ENCODE peak calls at places on chromosome 22, in ten cellular contexts. One of them, this sample, is unnamed.

GRCh38 chr22:37508431-37508963 is 10.7 kb downstream of the CARD10 start:
- ATAC-seq in HCT116: no peak
- ATAC-seq in left lung: peak; percentile 43
- ATAC-seq in K562: peak; percentile 22
- ATAC-seq in HepG2: no peak
- ATAC-seq in aorta: peak; percentile 35
- ATAC-seq in thoracic aorta: no peak
- ATAC-seq in lower lobe of right lung: peak; percentile 6
- ATAC-seq in heart right ventricle: peak; percentile 71
- ATAC-seq in upper lobe of left lung: peak; percentile 19
- ATAC-seq in this sample: peak; percentile 34

GRCh38 chr22:42805016-42805997 is 51.8 kb downstream of the ARFGAP3 start:
- ATAC-seq in HepG2: peak; percentile 78
- ATAC-seq in aorta: peak; percentile 61
- ATAC-seq in K562: no peak
- ATAC-seq in heart right ventricle: peak; percentile 55
- ATAC-seq in HCT116: peak; percentile 36
- ATAC-seq in upper lobe of left lung: peak; percentile 73
- ATAC-seq in thoracic aorta: peak; percentile 50
- ATAC-seq in left lung: peak; percentile 74
- ATAC-seq in lower lobe of right lung: peak; percentile 74
- ATAC-seq in this sample: peak; percentile 64

GRCh38 chr22:24994070-24994763 is 41.7 kb downstream of the KIAA1671 start:
- ATAC-seq in lower lobe of right lung: no peak
- ATAC-seq in aorta: no peak
- ATAC-seq in upper lobe of left lung: no peak
- ATAC-seq in K562: no peak
- ATAC-seq in heart right ventricle: no peak
- ATAC-seq in HepG2: no peak
- ATAC-seq in HCT116: peak; percentile 74
- ATAC-seq in thoracic aorta: no peak
- ATAC-seq in left lung: peak; percentile 59
- ATAC-seq in this sample: no peak

GRCh38 chr22:37467556-37467955 is 18.6 kb downstream of the MFNG start:
- ATAC-seq in heart right ventricle: no peak
- ATAC-seq in K562: no peak
- ATAC-seq in lower lobe of right lung: no peak
- ATAC-seq in aorta: no peak
- ATAC-seq in HCT116: no peak
- ATAC-seq in thoracic aorta: no peak
- ATAC-seq in left lung: no peak
- ATAC-seq in HepG2: no peak
- ATAC-seq in upper lobe of left lung: no peak
- ATAC-seq in this sample: no peak

GRCh38 chr22:44068422-44069191 is 44.5 kb downstream of the PARVB start:
- ATAC-seq in aorta: peak; percentile 42
- ATAC-seq in K562: no peak
- ATAC-seq in heart right ventricle: peak; percentile 70
- ATAC-seq in HepG2: no peak
- ATAC-seq in upper lobe of left lung: peak; percentile 50
- ATAC-seq in thoracic aorta: no peak
- ATAC-seq in HCT116: no peak
- ATAC-seq in left lung: peak; percentile 68
- ATAC-seq in lower lobe of right lung: peak; percentile 72
- ATAC-seq in this sample: peak; percentile 47

GRCh38 chr22:19772673-19773469 is 12.3 kb downstream of the TBX1 start:
- ATAC-seq in aorta: no peak
- ATAC-seq in upper lobe of left lung: no peak
- ATAC-seq in HepG2: peak; percentile 48
- ATAC-seq in heart right ventricle: peak; percentile 38
- ATAC-seq in left lung: no peak
- ATAC-seq in HCT116: no peak
- ATAC-seq in K562: peak; percentile 54
- ATAC-seq in thoracic aorta: no peak
- ATAC-seq in lower lobe of right lung: no peak
- ATAC-seq in this sample: no peak

GRCh38 chr22:39940757-39941305 is 19.4 kb upstream of the TMA7B start:
- ATAC-seq in lower lobe of right lung: no peak
- ATAC-seq in HCT116: no peak
- ATAC-seq in K562: peak; percentile 23
- ATAC-seq in thoracic aorta: no peak
- ATAC-seq in left lung: no peak
- ATAC-seq in upper lobe of left lung: no peak
- ATAC-seq in heart right ventricle: no peak
- ATAC-seq in aorta: no peak
- ATAC-seq in HepG2: no peak
- ATAC-seq in this sample: no peak

GRCh38 chr22:35526333-35526979 is 14.2 kb upstream of the RASD2 start:
- ATAC-seq in aorta: no peak
- ATAC-seq in lower lobe of right lung: no peak
- ATAC-seq in upper lobe of left lung: no peak
- ATAC-seq in HCT116: no peak
- ATAC-seq in K562: no peak
- ATAC-seq in left lung: no peak
- ATAC-seq in heart right ventricle: peak; percentile 8
- ATAC-seq in thoracic aorta: no peak
- ATAC-seq in HepG2: no peak
- ATAC-seq in this sample: no peak

GRCh38 chr22:27639180-27640086 is 162.1 kb downstream of the MN1 start:
- ATAC-seq in thoracic aorta: no peak
- ATAC-seq in left lung: no peak
- ATAC-seq in aorta: no peak
- ATAC-seq in K562: no peak
- ATAC-seq in HCT116: no peak
- ATAC-seq in lower lobe of right lung: no peak
- ATAC-seq in heart right ventricle: peak; percentile 31
- ATAC-seq in upper lobe of left lung: no peak
- ATAC-seq in HepG2: no peak
- ATAC-seq in this sample: no peak

GRCh38 chr22:36191106-36191836 is 10.3 kb downstream of the APOL4 start:
- ATAC-seq in thoracic aorta: peak; percentile 38
- ATAC-seq in upper lobe of left lung: no peak
- ATAC-seq in HCT116: no peak
- ATAC-seq in HepG2: no peak
- ATAC-seq in aorta: peak; percentile 75
- ATAC-seq in heart right ventricle: peak; percentile 88
- ATAC-seq in left lung: peak; percentile 44
- ATAC-seq in lower lobe of right lung: peak; percentile 59
- ATAC-seq in K562: no peak
- ATAC-seq in this sample: peak; percentile 88

GRCh38 chr22:27460596-27461347 is 340.8 kb downstream of the MN1 start:
- ATAC-seq in HepG2: no peak
- ATAC-seq in aorta: peak; percentile 70
- ATAC-seq in K562: no peak
- ATAC-seq in lower lobe of right lung: no peak
- ATAC-seq in thoracic aorta: peak; percentile 27
- ATAC-seq in heart right ventricle: peak; percentile 45
- ATAC-seq in left lung: no peak
- ATAC-seq in upper lobe of left lung: no peak
- ATAC-seq in HCT116: no peak
- ATAC-seq in this sample: peak; percentile 67

GRCh38 chr22:33063611-33064010 is 5.4 kb upstream of the SYN3 start:
- ATAC-seq in upper lobe of left lung: no peak
- ATAC-seq in heart right ventricle: no peak
- ATAC-seq in left lung: no peak
- ATAC-seq in aorta: no peak
- ATAC-seq in HCT116: no peak
- ATAC-seq in lower lobe of right lung: no peak
- ATAC-seq in K562: no peak
- ATAC-seq in thoracic aorta: no peak
- ATAC-seq in HepG2: no peak
- ATAC-seq in this sample: no peak

GRCh38 chr22:32281092-32281491 is 25.9 kb upstream of the SLC5A4 start:
- ATAC-seq in left lung: no peak
- ATAC-seq in aorta: no peak
- ATAC-seq in K562: no peak
- ATAC-seq in thoracic aorta: no peak
- ATAC-seq in upper lobe of left lung: no peak
- ATAC-seq in HepG2: no peak
- ATAC-seq in HCT116: peak; percentile 72
- ATAC-seq in lower lobe of right lung: no peak
- ATAC-seq in heart right ventricle: no peak
- ATAC-seq in this sample: no peak

GRCh38 chr22:26632422-26633155 is 10.8 kb downstream of the CRYBA4 start:
- ATAC-seq in left lung: peak; percentile 21
- ATAC-seq in lower lobe of right lung: peak; percentile 65
- ATAC-seq in K562: peak; percentile 88
- ATAC-seq in HCT116: no peak
- ATAC-seq in heart right ventricle: peak; percentile 95
- ATAC-seq in HepG2: no peak
- ATAC-seq in thoracic aorta: no peak
- ATAC-seq in aorta: no peak
- ATAC-seq in upper lobe of left lung: no peak
- ATAC-seq in this sample: peak; percentile 51

GRCh38 chr22:48404004-48404403 is 1423.7 kb downstream of the BRD1 start:
- ATAC-seq in left lung: no peak
- ATAC-seq in thoracic aorta: no peak
- ATAC-seq in upper lobe of left lung: peak; percentile 34
- ATAC-seq in K562: no peak
- ATAC-seq in lower lobe of right lung: no peak
- ATAC-seq in aorta: no peak
- ATAC-seq in HepG2: no peak
- ATAC-seq in heart right ventricle: no peak
- ATAC-seq in HCT116: no peak
- ATAC-seq in this sample: no peak
- H3K9me3 ChIP-seq in left lung: peaks cover 5% of the 10 kb centered on the region
- H3K9me3 ChIP-seq in thoracic aorta: no peaks in the 10 kb centered on the region
- H3K9me3 ChIP-seq in upper lobe of left lung: no peaks in the 10 kb centered on the region
- H3K9me3 ChIP-seq in K562: no peaks in the 10 kb centered on the region
- H3K9me3 ChIP-seq in lower lobe of right lung: no peaks in the 10 kb centered on the region
- H3K9me3 ChIP-seq in aorta: no peaks in the 10 kb centered on the region
- H3K9me3 ChIP-seq in HepG2: no peaks in the 10 kb centered on the region
- H3K9me3 ChIP-seq in heart right ventricle: no peaks in the 10 kb centered on the region
- H3K9me3 ChIP-seq in HCT116: peaks cover 7% of the 10 kb centered on the region
- H3K9me3 ChIP-seq in this sample: peaks cover 15% of the 10 kb centered on the region

DNA sequence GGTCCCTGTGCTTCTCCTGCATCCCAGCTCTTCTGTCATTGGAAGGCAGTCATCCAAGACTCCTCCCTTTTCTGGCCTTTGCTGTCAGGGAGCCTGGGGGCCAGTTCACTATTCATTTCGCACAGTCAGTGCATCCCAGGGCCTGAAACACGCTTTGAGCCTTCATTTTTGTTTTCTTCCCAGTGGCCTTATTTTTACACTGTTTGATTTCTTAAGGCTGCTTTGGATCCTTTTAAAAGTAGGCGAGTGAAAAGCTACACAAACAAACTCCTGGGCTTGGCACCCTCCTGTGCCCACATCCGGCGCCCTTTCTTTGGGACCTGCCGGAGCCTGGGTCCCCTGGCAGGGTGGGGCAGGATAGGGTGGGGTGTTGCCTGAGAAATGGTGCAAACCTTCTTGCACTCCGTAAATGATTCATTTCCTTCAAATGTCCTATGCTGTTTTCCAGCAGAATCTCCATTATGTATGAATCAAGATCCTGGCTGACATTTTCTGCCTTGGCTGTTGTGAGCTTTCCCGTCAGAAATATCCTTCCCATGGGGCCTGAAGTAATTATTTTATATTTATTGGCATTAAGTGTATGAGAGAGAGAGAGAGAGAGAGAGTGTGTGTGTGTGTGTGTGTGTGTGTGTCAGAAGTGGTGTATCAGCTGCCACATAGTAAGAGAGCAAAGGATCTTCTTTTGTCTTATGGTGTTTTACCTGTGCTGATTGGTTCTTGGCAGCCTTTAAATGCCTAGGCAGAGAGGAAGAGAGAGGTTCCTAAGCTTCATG is 45.6 kb downstream of the BCR start:
- ATAC-seq in K562: no peak
- ATAC-seq in heart right ventricle: peak; percentile 83
- ATAC-seq in lower lobe of right lung: peak; percentile 83
- ATAC-seq in HCT116: no peak
- ATAC-seq in upper lobe of left lung: peak; percentile 72
- ATAC-seq in thoracic aorta: peak; percentile 63
- ATAC-seq in left lung: peak; percentile 86
- ATAC-seq in HepG2: no peak
- ATAC-seq in aorta: peak; percentile 87
- ATAC-seq in this sample: peak; percentile 80
- H3K4me1 ChIP-seq in K562: peaks cover 50% of the 10 kb centered on the region
- H3K4me1 ChIP-seq in heart right ventricle: peaks cover 23% of the 10 kb centered on the region
- H3K4me1 ChIP-seq in lower lobe of right lung: peaks cover 70% of the 10 kb centered on the region
- H3K4me1 ChIP-seq in HCT116: peaks cover 6% of the 10 kb centered on the region
- H3K4me1 ChIP-seq in upper lobe of left lung: peaks cover 69% of the 10 kb centered on the region
- H3K4me1 ChIP-seq in thoracic aorta: peaks cover 24% of the 10 kb centered on the region
- H3K4me1 ChIP-seq in left lung: peaks cover 71% of the 10 kb centered on the region
- H3K4me1 ChIP-seq in HepG2: peaks cover 35% of the 10 kb centered on the region
- H3K4me1 ChIP-seq in aorta: peaks cover 10% of the 10 kb centered on the region
- H3K4me1 ChIP-seq in this sample: peaks cover 7% of the 10 kb centered on the region

DNA sequence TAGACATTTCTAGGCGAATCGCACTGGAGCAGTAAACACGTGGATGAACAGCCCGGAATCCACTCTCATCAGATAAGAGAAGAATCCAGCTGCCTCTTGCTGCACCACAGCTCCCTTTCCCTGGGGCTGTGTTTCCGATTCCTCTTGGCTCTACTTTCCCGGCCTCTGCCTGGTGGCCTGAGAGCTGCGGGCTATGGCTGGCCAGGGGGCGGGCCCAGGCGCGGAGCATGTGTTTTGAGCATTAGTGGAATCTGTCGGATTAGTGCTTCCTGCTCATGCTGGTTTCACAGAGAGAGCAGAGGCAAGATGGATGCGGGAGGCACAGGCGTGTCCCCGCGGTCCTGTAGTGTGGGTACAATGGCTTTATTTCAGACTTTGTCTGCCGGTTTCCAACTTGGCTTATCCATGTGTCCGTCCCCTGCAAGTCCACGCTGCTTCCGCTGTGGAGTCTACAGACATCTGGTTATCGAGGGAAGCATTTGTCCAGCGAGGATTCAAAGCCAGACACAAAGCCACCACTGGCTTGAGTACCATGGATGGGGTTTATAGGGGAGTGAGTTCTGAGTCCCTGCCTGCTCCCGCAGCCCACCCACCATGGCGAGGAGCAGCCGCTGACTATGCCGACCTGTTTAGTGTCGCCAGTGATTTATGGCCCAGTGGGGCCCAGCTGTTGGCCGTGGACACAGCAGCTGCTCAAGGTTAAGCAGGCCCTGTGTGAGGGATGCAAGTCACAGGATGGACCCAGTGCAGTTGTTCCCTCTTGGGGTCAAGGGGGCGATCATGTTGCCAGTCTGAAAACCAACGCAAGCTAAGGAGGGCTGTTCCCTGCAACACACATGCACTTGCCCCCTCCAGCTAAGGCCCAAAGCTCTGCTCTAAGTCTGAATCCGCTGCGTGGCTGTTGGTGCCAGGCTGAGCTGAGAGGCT is 43.3 kb upstream of the EP300 start:
- ATAC-seq in upper lobe of left lung: peak; percentile 81
- ATAC-seq in heart right ventricle: peak; percentile 98
- ATAC-seq in left lung: peak; percentile 92
- ATAC-seq in aorta: peak; percentile 79
- ATAC-seq in HepG2: peak; percentile 91
- ATAC-seq in lower lobe of right lung: peak; percentile 85
- ATAC-seq in K562: peak; percentile 82
- ATAC-seq in thoracic aorta: no peak
- ATAC-seq in HCT116: peak; percentile 38
- ATAC-seq in this sample: peak; percentile 89
- H3K9me3 ChIP-seq in upper lobe of left lung: no peaks in the 10 kb centered on the region
- H3K9me3 ChIP-seq in heart right ventricle: no peaks in the 10 kb centered on the region
- H3K9me3 ChIP-seq in left lung: no peaks in the 10 kb centered on the region
- H3K9me3 ChIP-seq in aorta: no peaks in the 10 kb centered on the region
- H3K9me3 ChIP-seq in HepG2: no peaks in the 10 kb centered on the region
- H3K9me3 ChIP-seq in lower lobe of right lung: no peaks in the 10 kb centered on the region
- H3K9me3 ChIP-seq in K562: no peaks in the 10 kb centered on the region
- H3K9me3 ChIP-seq in thoracic aorta: no peaks in the 10 kb centered on the region
- H3K9me3 ChIP-seq in HCT116: no peaks in the 10 kb centered on the region
- H3K9me3 ChIP-seq in this sample: no peaks in the 10 kb centered on the region

GRCh38 chr22:29813563-29813962 is 24.5 kb downstream of the ASCC2 start:
- ATAC-seq in upper lobe of left lung: no peak
- ATAC-seq in HepG2: peak; percentile 29
- ATAC-seq in HCT116: peak; percentile 81
- ATAC-seq in left lung: no peak
- ATAC-seq in lower lobe of right lung: no peak
- ATAC-seq in aorta: no peak
- ATAC-seq in heart right ventricle: no peak
- ATAC-seq in K562: peak; percentile 94
- ATAC-seq in thoracic aorta: no peak
- ATAC-seq in this sample: no peak
- H3K4me1 ChIP-seq in upper lobe of left lung: peaks cover 19% of the 10 kb centered on the region
- H3K4me1 ChIP-seq in HepG2: peaks cover 51% of the 10 kb centered on the region
- H3K4me1 ChIP-seq in HCT116: no peaks in the 10 kb centered on the region
- H3K4me1 ChIP-seq in left lung: peaks cover 15% of the 10 kb centered on the region
- H3K4me1 ChIP-seq in lower lobe of right lung: peaks cover 28% of the 10 kb centered on the region
- H3K4me1 ChIP-seq in aorta: no peaks in the 10 kb centered on the region
- H3K4me1 ChIP-seq in heart right ventricle: peaks cover 8% of the 10 kb centered on the region
- H3K4me1 ChIP-seq in K562: no peaks in the 10 kb centered on the region
- H3K4me1 ChIP-seq in thoracic aorta: no peaks in the 10 kb centered on the region
- H3K4me1 ChIP-seq in this sample: no peaks in the 10 kb centered on the region